ENCODE peak calls at places on chromosomes 1 and 21, in seven cellular contexts. One of them, this sample, is unnamed.

GRCh38 chr1:152189657-152190442 is 30.8 kb upstream of the RPTN start:
- DNase-seq in neural progenitor cell: peak; percentile 57
- DNase-seq in HCT116: peak; percentile 63
- DNase-seq in mammary epithelial cell: peak; percentile 66
- DNase-seq in H9: peak; percentile 44
- DNase-seq in MM.1S: peak; percentile 83
- DNase-seq in K562: peak; percentile 60
- DNase-seq in this sample: no peak

GRCh38 chr1:2319291-2319690 is 72.1 kb downstream of the MORN1 start:
- DNase-seq in mammary epithelial cell: no peak
- DNase-seq in H9: no peak
- DNase-seq in MM.1S: no peak
- DNase-seq in K562: no peak
- DNase-seq in neural progenitor cell: no peak
- DNase-seq in HCT116: no peak
- DNase-seq in this sample: no peak

GRCh38 chr1:198201956-198202784 is 45.4 kb downstream of the NEK7 start:
- DNase-seq in mammary epithelial cell: no peak
- DNase-seq in HCT116: no peak
- DNase-seq in K562: no peak
- DNase-seq in neural progenitor cell: no peak
- DNase-seq in H9: no peak
- DNase-seq in MM.1S: peak; percentile 14
- DNase-seq in this sample: no peak

GRCh38 chr1:225919906-225920305 is 4.1 kb downstream of the PYCR2 start:
- DNase-seq in neural progenitor cell: no peak
- DNase-seq in HCT116: no peak
- DNase-seq in MM.1S: no peak
- DNase-seq in mammary epithelial cell: peak; percentile 83
- DNase-seq in K562: no peak
- DNase-seq in H9: no peak
- DNase-seq in this sample: peak; percentile 94

GRCh38 chr1:89865498-89866385 is 44.9 kb downstream of the LRRC8D start:
- DNase-seq in neural progenitor cell: no peak
- DNase-seq in MM.1S: no peak
- DNase-seq in HCT116: peak; percentile 64
- DNase-seq in H9: no peak
- DNase-seq in K562: no peak
- DNase-seq in mammary epithelial cell: peak; percentile 69
- DNase-seq in this sample: no peak

GRCh38 chr1:115098979-115099692 is 9.8 kb upstream of the TSPAN2 start:
- DNase-seq in MM.1S: peak; percentile 87
- DNase-seq in H9: no peak
- DNase-seq in mammary epithelial cell: peak; percentile 41
- DNase-seq in HCT116: no peak
- DNase-seq in K562: no peak
- DNase-seq in neural progenitor cell: no peak
- DNase-seq in this sample: no peak

GRCh38 chr1:34872133-34872503 is 12.6 kb upstream of the SMIM12 start:
- DNase-seq in mammary epithelial cell: no peak
- DNase-seq in neural progenitor cell: no peak
- DNase-seq in H9: no peak
- DNase-seq in MM.1S: no peak
- DNase-seq in HCT116: no peak
- DNase-seq in K562: no peak
- DNase-seq in this sample: no peak

GRCh38 chr1:207815913-207816312 is 64.1 kb downstream of the CD46 start:
- DNase-seq in K562: peak; percentile 47
- DNase-seq in H9: no peak
- DNase-seq in mammary epithelial cell: peak; percentile 71
- DNase-seq in HCT116: no peak
- DNase-seq in neural progenitor cell: no peak
- DNase-seq in MM.1S: no peak
- DNase-seq in this sample: no peak

GRCh38 chr1:223297800-223298199 is 66.2 kb downstream of the SUSD4 start:
- DNase-seq in MM.1S: no peak
- DNase-seq in mammary epithelial cell: no peak
- DNase-seq in K562: no peak
- DNase-seq in H9: no peak
- DNase-seq in neural progenitor cell: no peak
- DNase-seq in HCT116: no peak
- DNase-seq in this sample: no peak

GRCh38 chr21:45504021-45504515 is 38.2 kb downstream of the SLC19A1 start:
- DNase-seq in neural progenitor cell: no peak
- DNase-seq in H9: no peak
- DNase-seq in mammary epithelial cell: no peak
- DNase-seq in MM.1S: no peak
- DNase-seq in HCT116: no peak
- DNase-seq in K562: no peak
- DNase-seq in this sample: peak; percentile 42

GRCh38 chr1:38075191-38075590 is 28.6 kb upstream of the POU3F1 start:
- DNase-seq in MM.1S: no peak
- DNase-seq in mammary epithelial cell: no peak
- DNase-seq in neural progenitor cell: no peak
- DNase-seq in K562: no peak
- DNase-seq in HCT116: no peak
- DNase-seq in H9: no peak
- DNase-seq in this sample: no peak

GRCh38 chr1:235329139-235329808 is 904 bp downstream of the GGPS1 start:
- DNase-seq in H9: no peak
- DNase-seq in HCT116: no peak
- DNase-seq in neural progenitor cell: peak; percentile 70
- DNase-seq in K562: no peak
- DNase-seq in mammary epithelial cell: no peak
- DNase-seq in MM.1S: peak; percentile 83
- DNase-seq in this sample: peak; percentile 78

GRCh38 chr1:17802164-17802563 is 47.0 kb downstream of the ACTL8 start:
- DNase-seq in MM.1S: no peak
- DNase-seq in mammary epithelial cell: no peak
- DNase-seq in K562: no peak
- DNase-seq in HCT116: no peak
- DNase-seq in H9: no peak
- DNase-seq in neural progenitor cell: no peak
- DNase-seq in this sample: no peak

GRCh38 chr1:228106800-228107054 is 2.4 kb downstream of the MRPL55 start:
- DNase-seq in neural progenitor cell: no peak
- DNase-seq in mammary epithelial cell: no peak
- DNase-seq in K562: no peak
- DNase-seq in H9: no peak
- DNase-seq in MM.1S: no peak
- DNase-seq in HCT116: no peak
- DNase-seq in this sample: peak; percentile 63

GRCh38 chr21:35843911-35844667 is 216.2 kb downstream of the SETD4 start:
- DNase-seq in K562: no peak
- DNase-seq in MM.1S: no peak
- DNase-seq in mammary epithelial cell: no peak
- DNase-seq in H9: no peak
- DNase-seq in HCT116: no peak
- DNase-seq in neural progenitor cell: no peak
- DNase-seq in this sample: no peak

GRCh38 chr1:247681288-247681897 is 1.9 kb upstream of the OR13G1 start:
- DNase-seq in mammary epithelial cell: peak; percentile 41
- DNase-seq in HCT116: peak; percentile 10
- DNase-seq in MM.1S: peak; percentile 73
- DNase-seq in K562: peak; percentile 53
- DNase-seq in neural progenitor cell: peak; percentile 86
- DNase-seq in H9: peak; percentile 63
- DNase-seq in this sample: no peak

GRCh38 chr1:173554089-173554488 is 48.8 kb downstream of the SLC9C2 start:
- DNase-seq in mammary epithelial cell: peak; percentile 10
- DNase-seq in HCT116: no peak
- DNase-seq in neural progenitor cell: no peak
- DNase-seq in K562: no peak
- DNase-seq in MM.1S: no peak
- DNase-seq in H9: no peak
- DNase-seq in this sample: no peak

GRCh38 chr1:173551699-173552098 is 51.2 kb downstream of the SLC9C2 start:
- DNase-seq in mammary epithelial cell: no peak
- DNase-seq in K562: no peak
- DNase-seq in HCT116: no peak
- DNase-seq in MM.1S: no peak
- DNase-seq in neural progenitor cell: no peak
- DNase-seq in H9: no peak
- DNase-seq in this sample: no peak

GRCh38 chr1:173545688-173546087 is 57.2 kb downstream of the SLC9C2 start:
- DNase-seq in HCT116: no peak
- DNase-seq in neural progenitor cell: no peak
- DNase-seq in H9: no peak
- DNase-seq in mammary epithelial cell: no peak
- DNase-seq in MM.1S: no peak
- DNase-seq in K562: no peak
- DNase-seq in this sample: no peak

GRCh38 chr1:173554541-173555250 is 48.2 kb downstream of the SLC9C2 start:
- DNase-seq in mammary epithelial cell: peak; percentile 59
- DNase-seq in H9: no peak
- DNase-seq in HCT116: no peak
- DNase-seq in K562: no peak
- DNase-seq in MM.1S: no peak
- DNase-seq in neural progenitor cell: no peak
- DNase-seq in this sample: no peak

GRCh38 chr1:173549813-173550212 is 53.1 kb downstream of the SLC9C2 start:
- DNase-seq in MM.1S: no peak
- DNase-seq in HCT116: no peak
- DNase-seq in neural progenitor cell: no peak
- DNase-seq in H9: no peak
- DNase-seq in K562: no peak
- DNase-seq in mammary epithelial cell: no peak
- DNase-seq in this sample: no peak
- H3K9ac ChIP-seq in MM.1S: no peak overlapping the region
- H3K9ac ChIP-seq in HCT116: no peak overlapping the region
- H3K9ac ChIP-seq in neural progenitor cell: no peak overlapping the region
- H3K9ac ChIP-seq in H9: no peak overlapping the region
- H3K9ac ChIP-seq in K562: no peak overlapping the region
- H3K9ac ChIP-seq in mammary epithelial cell: no peak overlapping the region
- H3K9ac ChIP-seq in this sample: no peak overlapping the region

DNA sequence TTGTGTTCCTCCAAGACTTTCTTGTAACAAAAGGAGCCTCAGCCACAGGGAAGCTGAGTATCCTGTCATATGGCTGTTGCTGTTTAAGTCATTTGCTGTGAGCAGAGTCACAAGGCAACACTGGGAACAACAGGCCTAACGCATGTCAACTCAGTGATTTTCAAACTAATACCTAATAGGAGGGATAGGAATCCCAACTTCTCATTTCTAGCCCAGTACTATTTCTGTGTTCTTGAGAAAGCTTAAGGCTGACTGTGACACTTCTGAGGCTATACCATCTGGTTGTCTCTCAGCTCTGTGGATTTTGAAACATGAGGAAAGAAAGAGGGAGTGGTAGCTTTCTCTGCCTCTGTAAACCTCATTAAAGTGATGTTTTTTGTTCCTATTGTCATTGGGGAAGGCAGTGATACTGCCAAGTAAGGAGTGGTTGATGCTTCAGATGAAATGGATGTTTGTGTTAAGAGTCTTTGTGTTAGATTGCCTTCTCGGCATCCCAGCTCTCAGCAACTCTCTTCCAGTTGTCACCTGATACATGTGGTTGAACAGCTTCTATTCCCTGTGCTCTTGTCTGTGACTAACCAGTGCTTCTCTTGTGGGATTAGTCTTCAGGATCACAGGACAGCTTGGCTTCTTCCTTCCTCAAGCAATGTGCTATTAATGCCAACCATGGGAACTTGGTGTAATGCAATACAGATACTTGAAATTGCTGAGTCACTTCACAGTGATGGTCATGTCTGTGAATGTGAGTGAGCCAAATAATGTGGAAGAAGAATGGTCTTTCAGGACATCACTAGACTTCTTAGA is 166.8 kb upstream of the IVNS1ABP start:
- DNase-seq in neural progenitor cell: peak; percentile 39
- DNase-seq in HCT116: no peak
- DNase-seq in H9: no peak
- DNase-seq in mammary epithelial cell: peak; percentile 92
- DNase-seq in MM.1S: no peak
- DNase-seq in K562: peak; percentile 21
- DNase-seq in this sample: no peak
- H3K9ac ChIP-seq in neural progenitor cell: no peak overlapping the region
- H3K9ac ChIP-seq in HCT116: no peak overlapping the region
- H3K9ac ChIP-seq in H9: no peak overlapping the region
- H3K9ac ChIP-seq in mammary epithelial cell: peak overlapping the region; percentile 6
- H3K9ac ChIP-seq in MM.1S: no peak overlapping the region
- H3K9ac ChIP-seq in K562: no peak overlapping the region
- H3K9ac ChIP-seq in this sample: no peak overlapping the region

DNA sequence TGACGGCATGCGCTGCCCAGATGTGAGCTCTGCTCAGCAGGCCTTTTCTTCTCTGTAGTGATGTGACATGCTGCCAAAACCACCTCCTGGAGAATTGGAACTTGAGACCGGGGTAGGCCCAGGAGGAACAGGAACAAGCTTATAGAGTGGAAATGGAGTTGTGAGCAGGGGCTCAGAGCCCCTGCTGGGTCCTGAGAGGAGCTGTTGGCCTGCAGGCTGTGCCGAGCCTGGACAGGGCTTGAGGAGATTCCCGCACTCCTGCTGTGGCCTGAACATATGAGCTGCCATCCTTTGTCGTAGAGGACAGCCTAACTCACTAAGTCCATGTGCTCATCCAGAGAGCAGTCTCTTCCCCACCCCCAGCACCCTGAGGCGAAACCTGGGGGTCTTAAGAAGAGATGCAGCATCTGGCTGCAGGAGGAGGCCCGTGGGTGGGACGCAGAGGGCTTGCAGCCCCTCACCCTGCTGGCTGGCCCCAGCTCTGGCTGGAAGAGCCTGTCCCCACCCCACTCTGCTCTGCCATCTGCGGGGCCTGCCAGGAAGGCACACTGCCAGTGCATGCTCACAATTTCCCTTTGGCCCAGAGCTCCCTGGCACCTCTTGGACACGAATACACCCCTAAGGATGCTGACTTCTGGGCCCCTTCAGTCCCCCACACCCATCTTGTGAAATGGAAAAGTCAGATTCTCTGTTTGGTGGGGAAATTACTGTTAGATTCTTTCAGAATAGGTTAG is 42.5 kb downstream of the PTPRF start:
- DNase-seq in HCT116: no peak
- DNase-seq in mammary epithelial cell: no peak
- DNase-seq in MM.1S: no peak
- DNase-seq in K562: no peak
- DNase-seq in neural progenitor cell: peak; percentile 42
- DNase-seq in H9: no peak
- DNase-seq in this sample: no peak
- H3K9ac ChIP-seq in HCT116: no peak overlapping the region
- H3K9ac ChIP-seq in mammary epithelial cell: no peak overlapping the region
- H3K9ac ChIP-seq in MM.1S: no peak overlapping the region
- H3K9ac ChIP-seq in K562: no peak overlapping the region
- H3K9ac ChIP-seq in neural progenitor cell: no peak overlapping the region
- H3K9ac ChIP-seq in H9: no peak overlapping the region
- H3K9ac ChIP-seq in this sample: no peak overlapping the region

GRCh38 chr1:50047916-50048694 is 24.4 kb upstream of the AGBL4 start:
- DNase-seq in MM.1S: no peak
- DNase-seq in neural progenitor cell: peak; percentile 1
- DNase-seq in K562: no peak
- DNase-seq in HCT116: no peak
- DNase-seq in mammary epithelial cell: no peak
- DNase-seq in H9: peak; percentile 74
- DNase-seq in this sample: peak; percentile 68

DNA sequence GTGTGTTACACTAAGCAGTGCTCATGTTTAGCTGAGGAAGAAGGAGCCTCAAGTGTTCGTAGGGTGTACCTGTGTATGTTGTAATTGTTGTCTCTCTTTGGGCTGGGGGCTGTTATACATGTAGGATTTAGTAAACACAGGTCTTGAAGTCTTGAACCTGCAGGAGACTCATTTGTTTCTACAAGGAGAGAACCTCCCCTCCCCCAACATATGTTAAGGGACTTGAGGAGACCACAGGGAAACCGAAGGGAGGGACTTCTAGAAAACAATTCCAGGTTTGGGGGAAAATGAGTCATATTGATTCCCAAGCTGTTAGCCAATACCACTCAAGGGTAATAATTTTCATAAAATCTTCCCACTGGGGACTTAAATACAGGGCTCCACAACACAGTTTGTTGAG is 25.0 kb upstream of the AGBL4 start:
- DNase-seq in mammary epithelial cell: no peak
- DNase-seq in HCT116: no peak
- DNase-seq in H9: no peak
- DNase-seq in K562: no peak
- DNase-seq in neural progenitor cell: no peak
- DNase-seq in MM.1S: no peak
- DNase-seq in this sample: no peak
- H3K9ac ChIP-seq in mammary epithelial cell: no peak overlapping the region
- H3K9ac ChIP-seq in HCT116: no peak overlapping the region
- H3K9ac ChIP-seq in H9: no peak overlapping the region
- H3K9ac ChIP-seq in K562: no peak overlapping the region
- H3K9ac ChIP-seq in neural progenitor cell: no peak overlapping the region
- H3K9ac ChIP-seq in MM.1S: no peak overlapping the region
- H3K9ac ChIP-seq in this sample: no peak overlapping the region

This sample was measured in kidney.